ENCODE peak calls at places on chromosomes 4 and X, in seven cellular contexts. E is NCI-H774; R is NCI-H510A treated with DMSO at 0.1 percent for 48 hours; T is NCI-H146; W is NCI-H446; F is pancreas; L is stimulated activated CD4-positive, alpha-beta T cell treated with anti-CD3 and anti-CD28 coated beads, Interleukin-12 subunit alpha, Interleukin-12 subunit beta, amount 100 ng/mL, for 24 hours. U is an unnamed sample.

GRCh38 chr4:124199755-124200154 is 512.8 kb downstream of the ANKRD50 start:
- DNase-seq in E (no peak), R (no peak), T (no peak), W (no peak), F (no peak), L (no peak), U (no peak)

GRCh38 chr4:21211836-21212235 is 511.6 kb downstream of the PACRGL start:
- DNase-seq in E (no peak), R (no peak), T (no peak), W (no peak), F (no peak), L (no peak), U (no peak)

GRCh38 chrX:48511561-48511960 is 2.8 kb downstream of the PORCN start:
- DNase-seq in E (no peak), R (no peak), T (no peak), W (no peak), F (no peak), L (no peak), U (no peak)

GRCh38 chr4:186728631-186729271 is 5.1 kb upstream of the FAT1 start:
- DNase-seq in E (no peak), R (no peak), T (no peak), W (no peak), F (no peak), L (no peak), U (no peak)

GRCh38 chr4:86942185-86942666 is 7.4 kb downstream of the AFF1 start:
- DNase-seq in E (no peak), R (no peak), T (no peak), W (no peak), F (no peak), L (no peak), U (no peak)

GRCh38 chrX:38939067-38939466 is 137.8 kb downstream of the MID1IP1 start:
- DNase-seq in E (no peak), R (no peak), T (no peak), W (no peak), F (no peak), L (no peak), U (no peak)

GRCh38 chrX:39791691-39792090 is 306.1 kb downstream of the BCOR start:
- DNase-seq in E (no peak), R (no peak), T (no peak), W (no peak), F (no peak), L (no peak), U (no peak)

GRCh38 chr4:18611008-18611407 is 589.5 kb upstream of the LCORL start:
- DNase-seq in E (no peak), R (no peak), T (no peak), W (no peak), F (no peak), L (no peak), U (no peak)

GRCh38 chrX:97060019-97060418 is 176.3 kb downstream of the RPA4 start:
- DNase-seq in E (no peak), R (no peak), T (no peak), W (no peak), F (no peak), L (no peak), U (no peak)

GRCh38 chr4:125702406-125702805 is 387.7 kb downstream of the FAT4 start:
- DNase-seq in E (no peak), R (no peak), T (no peak), W (no peak), F (no peak), L (no peak), U (no peak)

GRCh38 chr4:112857461-112857860 is 192.0 kb upstream of the ANK2 start:
- DNase-seq in E (no peak), R (no peak), T (no peak), W (no peak), F (no peak), L (no peak), U (no peak)

GRCh38 chrX:56800801-56801200 is 71.8 kb downstream of the NBDY start:
- DNase-seq in E (no peak), R (no peak), T (no peak), W (no peak), F (no peak), L (no peak), U (no peak)

GRCh38 chr4:113179996-113180395 is 130.5 kb downstream of the ANK2 start:
- DNase-seq in E (no peak), R (no peak), T (no peak), W (peak; percentile 8), F (no peak), L (no peak), U (no peak)

GRCh38 chrX:99469439-99469838 is 940.6 kb downstream of the PCDH19 start:
- DNase-seq in E (no peak), R (no peak), T (no peak), W (no peak), F (no peak), L (no peak), U (no peak)

GRCh38 chr4:3498901-3499510 is 33.2 kb downstream of the LRPAP1 start:
- DNase-seq in E (no peak), R (peak; percentile 31), T (peak; percentile 80), W (no peak), F (no peak), L (no peak), U (no peak)

GRCh38 chr4:945274-946102 is 13.2 kb downstream of the TMEM175 start:
- DNase-seq in E (no peak), R (no peak), T (no peak), W (no peak), F (no peak), L (no peak), U (no peak)

GRCh38 chr4:4204401-4204745 is 22.4 kb downstream of the OTOP1 start:
- DNase-seq in E (no peak), R (no peak), T (no peak), W (no peak), F (no peak), L (no peak), U (no peak)

GRCh38 chr4:137361756-137362470 is 170.4 kb downstream of the PCDH18 start:
- DNase-seq in E (no peak), R (no peak), T (no peak), W (no peak), F (no peak), L (no peak), U (no peak)

GRCh38 chr4:42750091-42750490 is 93.2 kb upstream of the ATP8A1 start:
- DNase-seq in E (no peak), R (no peak), T (no peak), W (peak; percentile 27), F (no peak), L (no peak), U (peak; percentile 12)